ENCODE peak calls at places on chromosomes 5 and 9, in seven cellular contexts. S is cardiac fibroblast, I is left ventricle myocardium inferior, K is tibial artery, Y is RWPE2, L is cardiac muscle cell, N is endothelial cell. B is an unnamed sample.

GRCh38 chr9:128163027-128163515 is 3.0 kb downstream of the BBLN start:
- DNase-seq in I (no peak), N (no peak), S (no peak), L (no peak), Y (peak), K (no peak), B (no peak)

GRCh38 chr5:15601853-15602252 is 101.9 kb downstream of the FBXL7 start:
- DNase-seq in L (no peak), I (no peak), N (no peak), K (no peak), Y (no peak), S (no peak), B (no peak)

GRCh38 chr9:127557466-127557869 is 54.6 kb upstream of the STXBP1 start:
- DNase-seq in L (peak), S (peak), I (no peak), K (no peak), N (no peak), Y (peak), B (peak)

GRCh38 chr9:87194471-87194870 is 247.2 kb upstream of the GAS1 start:
- DNase-seq in K (no peak), L (peak), S (peak), Y (no peak), I (no peak), N (no peak), B (peak)

GRCh38 chr5:96209829-96210228 is 223.2 kb downstream of the PCSK1 start:
- DNase-seq in L (peak), S (peak), N (no peak), I (no peak), K (no peak), Y (no peak), B (peak)

GRCh38 chr9:98484218-98484617 is 224.5 kb downstream of the GABBR2 start:
- DNase-seq in K (no peak), N (no peak), Y (no peak), S (peak), I (no peak), L (peak), B (peak)

GRCh38 chr9:122179690-122180074 is 20.0 kb downstream of the MORN5 start:
- DNase-seq in S (peak), I (no peak), L (no peak), Y (no peak), K (no peak), N (no peak), B (peak)

GRCh38 chr9:130387905-130388304 is 56.9 kb upstream of the ASS1 start:
- DNase-seq in L (no peak), S (no peak), Y (no peak), N (no peak), I (no peak), K (no peak), B (no peak)

GRCh38 chr5:110899566-110900412 is 161.0 kb downstream of the SLC25A46 start:
- DNase-seq in S (no peak), N (no peak), L (peak), K (no peak), Y (no peak), I (no peak), B (peak)

GRCh38 chr9:119086590-119086989 is 282.6 kb downstream of the BRINP1 start:
- DNase-seq in N (no peak), K (no peak), L (no peak), S (no peak), I (no peak), Y (no peak), B (no peak)

GRCh38 chr9:99309540-99309939 is 87.5 kb downstream of the SEC61B start:
- DNase-seq in I (no peak), L (no peak), S (no peak), K (no peak), N (no peak), Y (no peak), B (no peak)

GRCh38 chr5:26470439-26470838 is 567.9 kb downstream of the CDH9 start:
- DNase-seq in K (no peak), Y (no peak), L (no peak), I (no peak), N (no peak), S (no peak), B (no peak)

GRCh38 chr9:120856700-120857099 is 14.0 kb upstream of the PSMD5 start:
- DNase-seq in I (no peak), L (no peak), S (no peak), N (no peak), K (no peak), Y (no peak), B (no peak)

GRCh38 chr9:16869140-16869903 is 1.1 kb downstream of the BNC2 start:
- DNase-seq in I (no peak), L (peak), K (no peak), Y (no peak), S (peak), N (no peak), B (peak)

GRCh38 chr9:95684516-95684915 is 167.7 kb upstream of the PTCH1 start:
- DNase-seq in Y (no peak), N (no peak), K (no peak), I (no peak), S (no peak), L (no peak), B (no peak)

GRCh38 chr9:125493861-125494554 is 213.0 kb downstream of the MAPKAP1 start:
- DNase-seq in S (no peak), K (no peak), Y (no peak), I (no peak), L (no peak), N (no peak), B (no peak)

DNA sequence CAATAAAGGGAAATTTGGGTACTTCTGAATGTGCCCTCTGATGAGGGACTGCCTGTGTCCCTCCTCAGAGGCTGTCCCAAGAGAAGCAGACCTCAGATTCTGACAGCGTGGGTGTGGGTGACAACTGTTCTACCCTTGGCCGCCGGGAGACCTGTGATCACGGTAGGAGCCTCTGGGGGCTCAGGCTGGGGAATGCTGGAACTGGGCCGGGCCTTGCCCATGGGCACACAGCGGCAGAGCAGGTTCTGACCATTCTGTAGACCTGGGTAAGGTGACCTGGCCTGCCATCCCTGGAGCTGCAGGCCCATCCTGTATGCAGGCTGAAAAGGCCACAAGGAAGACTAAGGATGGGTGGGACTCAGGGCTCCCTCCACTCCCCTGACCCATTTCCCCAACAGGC is 29.5 kb upstream of the GRPEL2 start:
- DNase-seq in I (no peak), K (no peak), N (no peak), S (no peak), Y (no peak), L (no peak), B (no peak)
- TF ChIP-seq CTCF in I (no peak), K (no peak), N (no peak), S (no peak), Y (no peak), L (no peak), B (no peak)

GRCh38 chr9:69671904-69672827 is at the start of gene APBA1:
- DNase-seq in I (peak), S (peak), K (peak), L (peak), Y (no peak), N (peak), B (peak)
- TF ChIP-seq CTCF in I (peak), S (no peak), K (no peak), L (no peak), Y (no peak), N (no peak), B (no peak)

DNA sequence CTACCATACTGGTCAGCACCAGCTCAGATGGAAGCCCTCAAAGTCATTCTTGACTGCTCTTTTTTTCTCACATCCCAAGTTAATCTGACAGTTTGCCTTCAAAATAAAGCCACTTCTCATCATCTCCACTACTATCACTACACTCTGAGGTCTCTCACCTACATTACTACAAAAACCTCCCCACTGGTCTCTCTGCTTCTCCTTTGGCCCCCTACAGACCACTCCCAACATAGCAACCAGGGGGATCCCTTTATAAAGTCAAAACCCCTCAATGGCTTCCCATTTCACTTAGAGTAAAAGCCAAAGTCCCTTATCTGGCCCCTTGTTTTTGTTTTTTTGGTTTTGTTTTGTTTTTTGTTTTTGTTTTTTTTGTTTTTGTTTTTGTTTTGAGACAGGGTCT is 4.6 kb downstream of the ARAP3 start:
- DNase-seq in L (no peak), I (no peak), N (peak), K (no peak), S (no peak), Y (no peak), B (no peak)
- TF ChIP-seq CTCF in L (peak), I (no peak), N (peak), K (no peak), S (peak), Y (no peak), B (no peak)

DNA sequence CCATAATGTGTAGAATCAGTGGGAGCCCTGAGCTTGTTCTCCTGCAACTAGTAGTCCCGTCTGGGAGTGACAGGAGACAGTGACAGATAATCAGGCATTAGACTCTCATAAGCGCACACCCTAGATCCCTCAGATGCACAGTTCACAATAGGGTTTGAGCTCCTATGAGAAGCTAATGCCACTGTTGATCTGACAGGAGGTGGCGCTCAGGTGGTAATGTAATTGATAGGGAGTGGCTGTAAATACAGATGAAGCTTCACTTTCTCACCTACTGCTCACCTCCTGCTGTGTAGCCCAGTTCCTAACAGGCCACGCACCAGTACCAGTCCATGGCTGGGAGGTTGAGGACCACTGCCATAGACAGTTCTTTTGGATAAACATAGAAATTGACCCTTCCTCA is 188.7 kb downstream of the ROR2 start:
- DNase-seq in S (no peak), K (no peak), I (no peak), Y (no peak), N (no peak), L (no peak), B (no peak)
- TF ChIP-seq CTCF in S (no peak), K (no peak), I (no peak), Y (no peak), N (no peak), L (no peak), B (no peak)